ENCODE peak calls at places on chromosomes 16 and 17, in eight cellular contexts. S is uterus, E is IMR-90, F is mammary epithelial cell, N is upper lobe of right lung, Z is left lung, J is PC-3, C is HAP-1. M is an unnamed sample.

GRCh38 chr16:55817236-55817912 is 15.5 kb downstream of the CES1 start:
- DNase-seq in S (no peak), E (no peak), F (peak; percentile 35), N (no peak), Z (no peak), J (no peak), C (no peak), M (no peak)

GRCh38 chr17:41907633-41908539 is 10.9 kb downstream of the ACLY start:
- DNase-seq in S (no peak), E (peak; percentile 42), F (no peak), N (no peak), Z (no peak), J (no peak), C (no peak), M (no peak)

GRCh38 chr16:23572394-23572793 is 14.9 kb downstream of the UBFD1 start:
- DNase-seq in S (no peak), E (no peak), F (no peak), N (no peak), Z (no peak), J (no peak), C (no peak), M (no peak)

GRCh38 chr17:48420823-48421222 is 9.2 kb downstream of the SKAP1 start:
- DNase-seq in S (no peak), E (no peak), F (no peak), N (no peak), Z (no peak), J (no peak), C (no peak), M (no peak)

GRCh38 chr16:1245452-1246005 is 5.0 kb downstream of the TPSAB1 start:
- DNase-seq in S (no peak), E (no peak), F (no peak), N (no peak), Z (no peak), J (no peak), C (no peak), M (peak; percentile 59)

GRCh38 chr17:49298371-49298976 is 63.6 kb downstream of the ZNF652 start:
- DNase-seq in S (no peak), E (no peak), F (no peak), N (no peak), Z (no peak), J (no peak), C (no peak), M (no peak)

GRCh38 chr16:51268237-51268636 is 117.2 kb upstream of the SALL1 start:
- DNase-seq in S (no peak), E (no peak), F (no peak), N (no peak), Z (no peak), J (no peak), C (no peak), M (no peak)

GRCh38 chr17:81309859-81310839 is 15.0 kb upstream of the SLC38A10 start:
- DNase-seq in S (no peak), E (no peak), F (no peak), N (no peak), Z (peak; percentile 77), J (no peak), C (no peak), M (no peak)

GRCh38 chr17:9658593-9659211 is 13.4 kb downstream of the USP43 start:
- DNase-seq in S (no peak), E (no peak), F (no peak), N (no peak), Z (no peak), J (no peak), C (no peak), M (no peak)

GRCh38 chr17:34703533-34703932 is 124.2 kb downstream of the TMEM132E start:
- DNase-seq in S (no peak), E (peak; percentile 43), F (peak; percentile 5), N (no peak), Z (no peak), J (peak; percentile 48), C (peak; percentile 8), M (no peak)

GRCh38 chr16:2919511-2920255 is 8.0 kb downstream of the FLYWCH1 start:
- DNase-seq in S (peak; percentile 60), E (peak; percentile 74), F (peak; percentile 47), N (no peak), Z (no peak), J (peak; percentile 74), C (peak; percentile 34), M (no peak)

DNA sequence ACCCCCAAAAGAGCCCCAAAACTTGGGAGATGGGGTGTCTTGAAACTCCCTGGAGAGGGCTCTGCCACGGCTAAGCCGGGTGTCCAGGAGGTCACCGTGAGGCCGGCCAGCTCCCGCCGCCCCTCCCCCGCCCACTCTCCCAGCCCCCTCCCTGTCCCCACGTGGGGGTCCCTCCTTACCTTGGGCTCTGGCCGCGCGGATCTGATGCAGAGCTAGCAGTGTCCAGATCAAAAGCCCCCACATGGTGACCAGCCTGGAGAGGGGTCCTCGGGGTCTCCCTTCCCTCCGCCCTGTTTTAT is 450 bp downstream of the SDK2 start:
- DNase-seq in S (no peak), E (no peak), F (no peak), N (no peak), Z (no peak), J (no peak), C (no peak), M (no peak)
- H3K4me3 ChIP-seq in S (peak overlapping the region; percentile 18), E (no peak overlapping the region), F (peak overlapping the region; percentile 67), N (peak overlapping the region; percentile 48), Z (peak overlapping the region; percentile 46), J (no peak overlapping the region), C (peak overlapping the region; percentile 23), M (peak overlapping the region; percentile 41)

GRCh38 chr17:64243340-64243739 is 19.7 kb downstream of the TEX2 start:
- DNase-seq in S (no peak), E (no peak), F (no peak), N (no peak), Z (no peak), J (no peak), C (no peak), M (no peak)
- H3K9me3 ChIP-seq in S (no peaks in the 10 kb centered on the region), E (no peaks in the 10 kb centered on the region), F (no peaks in the 10 kb centered on the region), N (no peaks in the 10 kb centered on the region), Z (no peaks in the 10 kb centered on the region), J (no peaks in the 10 kb centered on the region), C (no peaks in the 10 kb centered on the region), M (no peaks in the 10 kb centered on the region)

GRCh38 chr17:31321481-31321880 is at the start of gene EVI2A:
- DNase-seq in S (no peak), E (peak; percentile 88), F (peak; percentile 82), N (no peak), Z (no peak), J (peak; percentile 69), C (no peak), M (no peak)
- H3K4me3 ChIP-seq in S (no peak within 1 kb of the TSS), E (no peak within 1 kb of the TSS), F (no peak within 1 kb of the TSS), N (peak within 1 kb of the TSS; percentile 45), Z (peak within 1 kb of the TSS; percentile 33), J (no peak within 1 kb of the TSS), C (no peak within 1 kb of the TSS), M (no peak within 1 kb of the TSS)

GRCh38 chr16:35198223-35199199 is 1739.1 kb downstream of the TP53TG3F start:
- DNase-seq in S (no peak), E (no peak), F (no peak), N (peak; percentile 53), Z (peak; percentile 45), J (no peak), C (no peak), M (no peak)
- H3K9me3 ChIP-seq in S (no peaks in the 10 kb centered on the region), E (peaks cover 35% of the 10 kb centered on the region), F (peaks cover 17% of the 10 kb centered on the region), N (no peaks in the 10 kb centered on the region), Z (no peaks in the 10 kb centered on the region), J (no peaks in the 10 kb centered on the region), C (peaks cover 2% of the 10 kb centered on the region), M (peaks cover 5% of the 10 kb centered on the region)

DNA sequence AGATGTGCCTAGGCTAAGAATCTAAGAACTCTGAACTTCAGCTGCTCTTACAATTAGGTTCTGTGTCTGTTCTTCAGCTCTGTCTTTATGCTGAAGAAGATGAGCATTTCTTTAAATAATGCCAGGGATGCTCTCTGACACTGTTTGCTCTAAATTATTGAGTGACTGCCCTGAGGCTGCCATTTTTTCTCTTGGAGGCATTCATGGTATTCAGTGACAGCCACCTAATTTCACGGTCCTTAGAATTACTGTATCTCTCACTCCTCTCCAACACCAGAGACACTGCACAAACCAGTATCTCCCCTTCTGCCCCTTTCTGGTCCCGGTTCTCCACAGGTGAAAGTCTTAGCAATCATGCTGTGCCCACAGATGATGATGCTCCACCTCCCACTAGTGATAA is 123.6 kb upstream of the MPHOSPH6 start:
- DNase-seq in S (no peak), E (no peak), F (no peak), N (no peak), Z (no peak), J (no peak), C (no peak), M (no peak)
- H3K4me3 ChIP-seq in S (no peak overlapping the region), E (no peak overlapping the region), F (no peak overlapping the region), N (no peak overlapping the region), Z (no peak overlapping the region), J (no peak overlapping the region), C (no peak overlapping the region), M (no peak overlapping the region)

GRCh38 chr17:6314311-6314710 is 120.6 kb downstream of the AIPL1 start:
- DNase-seq in S (no peak), E (no peak), F (no peak), N (no peak), Z (no peak), J (peak; percentile 57), C (no peak), M (no peak)
- H3K9me3 ChIP-seq in S (no peaks in the 10 kb centered on the region), E (no peaks in the 10 kb centered on the region), F (no peaks in the 10 kb centered on the region), N (no peaks in the 10 kb centered on the region), Z (no peaks in the 10 kb centered on the region), J (no peaks in the 10 kb centered on the region), C (no peaks in the 10 kb centered on the region), M (no peaks in the 10 kb centered on the region)

DNA sequence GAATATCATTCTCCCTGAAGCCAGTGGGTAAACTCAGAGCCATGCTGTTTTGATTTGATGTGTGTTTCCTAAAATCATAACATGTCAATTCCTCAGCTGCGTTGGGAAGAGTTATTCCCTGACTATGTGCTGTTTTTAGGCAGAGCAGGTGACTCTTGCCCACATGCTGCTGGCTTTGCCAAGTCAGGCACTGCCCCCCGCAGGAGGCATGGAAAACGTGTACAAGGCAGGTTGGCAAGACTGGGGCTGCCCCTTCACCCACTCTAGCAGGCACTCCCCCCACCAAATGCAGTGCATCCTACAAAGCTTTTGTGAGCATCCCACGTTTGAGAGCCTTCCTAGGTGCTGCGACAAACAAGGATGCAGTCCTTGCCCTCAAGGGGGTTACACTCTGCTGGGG is 38.3 kb upstream of the NAT9 start:
- DNase-seq in S (no peak), E (no peak), F (no peak), N (no peak), Z (peak; percentile 34), J (peak; percentile 27), C (no peak), M (no peak)
- H3K4me3 ChIP-seq in S (no peak overlapping the region), E (no peak overlapping the region), F (no peak overlapping the region), N (no peak overlapping the region), Z (no peak overlapping the region), J (no peak overlapping the region), C (no peak overlapping the region), M (no peak overlapping the region)

DNA sequence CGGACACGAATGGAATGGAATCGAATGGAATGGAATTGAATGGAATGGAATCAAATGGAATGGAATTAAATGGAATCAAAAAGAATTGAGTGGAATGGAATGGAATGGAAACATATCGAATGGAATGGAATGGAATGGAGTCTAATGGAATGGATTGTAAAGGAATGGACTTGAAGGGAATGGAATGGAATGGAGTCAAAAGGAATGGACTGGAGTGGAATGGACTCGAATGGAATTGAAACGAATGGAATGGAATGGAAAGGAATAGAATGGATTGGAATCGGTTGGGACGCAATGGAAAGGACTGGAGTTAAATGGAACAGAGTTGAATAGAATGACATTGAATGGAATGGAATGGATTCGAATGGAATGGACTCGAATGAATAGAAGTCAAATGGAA is 486.9 kb upstream of the WSB1 start:
- DNase-seq in S (no peak), E (no peak), F (no peak), N (no peak), Z (no peak), J (no peak), C (no peak), M (no peak)
- H3K9me3 ChIP-seq in S (peaks cover 3% of the 10 kb centered on the region), E (peaks cover 2% of the 10 kb centered on the region), F (peaks cover 83% of the 10 kb centered on the region), N (peaks cover 24% of the 10 kb centered on the region), Z (peaks cover 7% of the 10 kb centered on the region), J (peaks cover 35% of the 10 kb centered on the region), C (peaks cover 12% of the 10 kb centered on the region), M (peaks cover 20% of the 10 kb centered on the region)